ENCODE peak calls at places on chromosomes 5 and 9, in ten cellular contexts. S, J, T, K, M, W, R, F, Q and E are unnamed samples. For H3K4me1, the result is how much of the 10 kb centered on the place peaks cover.

GRCh38 chr9:98159301-98159700 is 33.1 kb downstream of the CORO2A start:
- DNase-seq in S (no peak), J (no peak), T (no peak), K (no peak), M (no peak), W (no peak), R (no peak), F (no peak), Q (no peak), E (no peak)

GRCh38 chr9:133423216-133423615 is 1.0 kb downstream of the ADAMTS13 start:
- DNase-seq in S (no peak), J (no peak), T (no peak), K (no peak), M (no peak), W (no peak), R (no peak), F (no peak), Q (no peak), E (no peak)

GRCh38 chr9:589723-590122 is 251.8 kb upstream of the DMRT1 start:
- DNase-seq in S (no peak), J (no peak), T (no peak), K (no peak), M (peak), W (no peak), R (no peak), F (no peak), Q (no peak), E (no peak)

GRCh38 chr5:20088361-20088760 is 100.4 kb upstream of the CDH18 start:
- DNase-seq in S (no peak), J (no peak), T (no peak), K (no peak), M (no peak), W (no peak), R (no peak), F (no peak), Q (no peak), E (no peak)

GRCh38 chr5:38431242-38431853 is 125.1 kb downstream of the LIFR start:
- DNase-seq in S (no peak), J (no peak), T (no peak), K (no peak), M (no peak), W (no peak), R (no peak), F (no peak), Q (no peak), E (no peak)

GRCh38 chr5:17229308-17229707 is 11.9 kb downstream of the BASP1 start:
- DNase-seq in S (no peak), J (no peak), T (no peak), K (no peak), M (no peak), W (no peak), R (no peak), F (no peak), Q (no peak), E (no peak)

GRCh38 chr5:39167141-39167972 is 52.0 kb downstream of the FYB1 start:
- DNase-seq in S (no peak), J (no peak), T (no peak), K (no peak), M (no peak), W (no peak), R (no peak), F (no peak), Q (no peak), E (no peak)

GRCh38 chr9:137319434-137319975 is 17.4 kb upstream of the NRARP start:
- DNase-seq in S (peak), J (no peak), T (no peak), K (peak), M (no peak), W (no peak), R (no peak), F (no peak), Q (peak), E (no peak)

GRCh38 chr9:13269589-13270452 is 9.7 kb downstream of the MPDZ start:
- DNase-seq in S (no peak), J (no peak), T (no peak), K (no peak), M (no peak), W (no peak), R (no peak), F (no peak), Q (no peak), E (no peak)

GRCh38 chr5:150302301-150303069 is at the start of gene ARSI:
- DNase-seq in S (peak), J (no peak), T (no peak), K (peak), M (peak), W (peak), R (no peak), F (peak), Q (no peak), E (no peak)

GRCh38 chr5:113682497-113683136 is 169.1 kb downstream of the YTHDC2 start:
- DNase-seq in S (no peak), J (no peak), T (no peak), K (no peak), M (no peak), W (no peak), R (peak), F (no peak), Q (no peak), E (no peak)

GRCh38 chr5:12182988-12183387 is 278.7 kb upstream of the CTNND2 start:
- DNase-seq in S (no peak), J (no peak), T (no peak), K (no peak), M (no peak), W (no peak), R (no peak), F (no peak), Q (no peak), E (no peak)

GRCh38 chr5:59893436-59894227 is at the start of gene PDE4D:
- DNase-seq in S (peak), J (no peak), T (no peak), K (peak), M (no peak), W (no peak), R (no peak), F (peak), Q (peak), E (no peak)

GRCh38 chr5:54738118-54738972 is 220.8 kb downstream of the SNX18 start:
- DNase-seq in S (peak), J (no peak), T (no peak), K (peak), M (peak), W (peak), R (no peak), F (peak), Q (peak), E (peak)

GRCh38 chr9:111118256-111118950 is 80.1 kb upstream of the LPAR1 start:
- DNase-seq in S (no peak), J (no peak), T (no peak), K (no peak), M (no peak), W (no peak), R (no peak), F (no peak), Q (no peak), E (no peak)

GRCh38 chr5:72355706-72356299 is 35.6 kb downstream of the PTCD2 start:
- DNase-seq in S (no peak), J (no peak), T (no peak), K (peak), M (no peak), W (no peak), R (no peak), F (no peak), Q (peak), E (no peak)

GRCh38 chr5:56729488-56729887 is 85.9 kb upstream of the MAP3K1 start:
- DNase-seq in S (no peak), J (no peak), T (no peak), K (no peak), M (no peak), W (no peak), R (no peak), F (no peak), Q (no peak), E (no peak)

DNA sequence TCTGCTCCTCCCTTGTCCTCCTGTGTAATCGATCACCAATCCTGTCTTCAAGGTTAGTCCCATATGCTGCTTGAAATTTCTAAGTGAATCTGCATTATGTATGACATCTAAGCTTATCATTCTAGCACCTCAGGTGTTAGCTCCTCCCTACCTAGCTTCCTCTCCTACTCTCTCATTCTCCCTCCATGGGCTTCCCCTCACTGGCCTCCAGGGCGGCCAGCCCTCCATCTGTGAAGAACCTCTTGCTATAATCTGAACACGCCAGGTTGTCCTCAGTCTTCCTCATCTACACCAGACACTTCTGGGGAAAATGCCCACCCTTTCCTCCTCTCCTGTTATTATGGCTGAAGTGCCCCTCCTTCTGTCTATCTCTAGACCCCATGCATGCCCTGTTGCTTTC is 599.3 kb upstream of the KLF4 start:
- DNase-seq in S (no peak), J (no peak), T (no peak), K (no peak), M (no peak), W (no peak), R (no peak), F (no peak), Q (no peak), E (no peak)
- H3K4me3 ChIP-seq in S (no peak), J (no peak), T (no peak), K (no peak), M (no peak), W (no peak), R (no peak), F (no peak), Q (no peak), E (no peak)

GRCh38 chr9:126532489-126532888 is 81.2 kb upstream of the LMX1B start:
- DNase-seq in S (no peak), J (no peak), T (no peak), K (no peak), M (no peak), W (no peak), R (no peak), F (no peak), Q (no peak), E (no peak)

GRCh38 chr9:126532951-126533910 is 80.5 kb upstream of the LMX1B start:
- DNase-seq in S (no peak), J (no peak), T (no peak), K (no peak), M (no peak), W (no peak), R (peak), F (peak), Q (no peak), E (no peak)

GRCh38 chr9:126532019-126532462 is 81.7 kb upstream of the LMX1B start:
- DNase-seq in S (peak), J (no peak), T (no peak), K (peak), M (no peak), W (no peak), R (no peak), F (peak), Q (no peak), E (peak)

GRCh38 chr9:126531591-126531990 is 82.1 kb upstream of the LMX1B start:
- DNase-seq in S (no peak), J (no peak), T (no peak), K (no peak), M (no peak), W (no peak), R (no peak), F (peak), Q (no peak), E (no peak)

DNA sequence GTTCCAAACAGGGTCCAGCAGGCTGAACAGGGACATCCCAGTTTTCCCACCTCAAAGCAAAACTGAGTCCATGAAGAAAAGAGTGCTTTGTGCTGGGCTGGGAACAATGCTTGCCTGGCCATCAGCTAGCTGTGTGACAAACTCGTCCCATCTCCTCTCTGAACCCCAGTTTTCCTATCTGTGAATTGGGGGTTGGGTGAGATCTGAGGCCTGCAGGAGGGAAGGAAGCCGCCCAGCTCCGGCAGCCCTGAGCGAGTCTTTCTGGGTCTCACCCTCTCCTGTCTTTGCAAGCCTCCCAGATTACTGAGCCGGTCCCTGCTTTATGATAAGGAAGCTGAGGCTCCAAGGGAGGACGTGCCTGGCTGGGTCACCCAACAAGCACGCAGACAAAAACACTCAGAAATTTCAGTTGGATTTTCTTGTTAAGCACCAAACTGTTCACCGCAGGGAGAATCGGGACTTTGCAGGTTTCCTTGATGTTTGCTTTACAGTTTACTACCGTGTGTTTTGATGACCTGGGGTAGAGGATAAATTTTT is 82.6 kb upstream of the LMX1B start:
- DNase-seq in S (no peak), J (no peak), T (no peak), K (no peak), M (no peak), W (no peak), R (no peak), F (peak), Q (no peak), E (no peak)
- H3K4me1 ChIP-seq in S (under half), J (under half), T (under half), K (under half), M (under half), W (under half), R (under half), F (under half), Q (under half), E (under half)

DNA sequence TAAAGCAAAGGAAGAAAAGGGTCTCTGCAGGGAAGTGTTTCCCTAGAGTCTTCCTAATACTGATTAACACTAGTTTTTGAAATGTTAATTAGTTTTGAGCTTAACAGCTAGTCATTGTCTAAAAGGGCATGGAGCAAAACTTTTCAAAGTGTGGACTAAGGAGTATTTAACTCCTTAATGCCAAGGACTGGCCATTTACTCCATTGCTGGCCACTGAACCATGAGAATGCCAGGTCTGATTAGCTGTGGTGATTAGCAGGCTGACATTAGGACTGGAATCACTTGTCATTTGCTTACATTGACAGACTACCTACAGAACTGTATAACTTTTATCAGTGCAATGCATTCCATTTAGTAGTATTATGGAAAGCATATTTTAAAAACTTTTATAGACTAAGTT is 987.0 kb downstream of the NR2F1-AS1 start:
- DNase-seq in S (no peak), J (no peak), T (no peak), K (no peak), M (no peak), W (no peak), R (no peak), F (no peak), Q (no peak), E (no peak)
- H3K4me3 ChIP-seq in S (no peak), J (no peak), T (no peak), K (no peak), M (no peak), W (no peak), R (no peak), F (no peak), Q (no peak), E (no peak)

GRCh38 chr5:173832386-173832785 is 55.8 kb upstream of the CPEB4 start:
- DNase-seq in S (no peak), J (no peak), T (no peak), K (no peak), M (no peak), W (no peak), R (no peak), F (no peak), Q (no peak), E (no peak)
- H3K4me1 ChIP-seq in S (under half), J (under half), T (under half), K (under half), M (under half), W (under half), R (under half), F (under half), Q (under half), E (under half)